ENCODE peak calls at places on chromosomes 7 and 10, in seven cellular contexts. A is foreskin fibroblast, G is left ventricle myocardium superior, W is progenitor cell of endocrine pancreas, Q is frontal cortex, N is adipocyte, C is right cardiac atrium. P is an unnamed sample.

GRCh38 chr10:119222966-119223386 is 15.6 kb downstream of the GRK5 start:
- DNase-seq in A (no peak), G (no peak), W (no peak), Q (no peak), N (no peak), C (no peak), P (no peak)

GRCh38 chr10:5524721-5525531 is at the start of gene CALML3:
- DNase-seq in A (no peak), G (no peak), W (no peak), Q (no peak), N (no peak), C (no peak), P (no peak)

GRCh38 chr7:90563286-90563685 is 32.8 kb upstream of the CDK14 start:
- DNase-seq in A (no peak), G (no peak), W (no peak), Q (no peak), N (peak), C (no peak), P (no peak)

GRCh38 chr7:116403265-116403664 is 96.3 kb upstream of the CAV2 start:
- DNase-seq in A (peak), G (no peak), W (no peak), Q (no peak), N (peak), C (no peak), P (no peak)

GRCh38 chr7:595621-596010 is 76.0 kb upstream of the PDGFA start:
- DNase-seq in A (no peak), G (no peak), W (no peak), Q (no peak), N (no peak), C (no peak), P (no peak)

GRCh38 chr7:46006723-46007122 is 85.7 kb upstream of the IGFBP3 start:
- DNase-seq in A (no peak), G (no peak), W (no peak), Q (no peak), N (no peak), C (no peak), P (no peak)

GRCh38 chr10:71083457-71083975 is 128.9 kb upstream of the UNC5B start:
- DNase-seq in A (no peak), G (peak), W (peak), Q (no peak), N (no peak), C (no peak), P (no peak)

GRCh38 chr7:3683886-3684539 is 383.0 kb downstream of the SDK1 start:
- DNase-seq in A (no peak), G (no peak), W (no peak), Q (no peak), N (no peak), C (no peak), P (no peak)

GRCh38 chr7:135333196-135333595 is 99.6 kb downstream of the STRA8 start:
- DNase-seq in A (no peak), G (no peak), W (no peak), Q (no peak), N (no peak), C (no peak), P (no peak)

GRCh38 chr10:130935897-130936550 is 375.5 kb downstream of the TCERG1L start:
- DNase-seq in A (no peak), G (no peak), W (no peak), Q (no peak), N (no peak), C (no peak), P (no peak)

GRCh38 chr10:70761031-70761601 is 24.1 kb downstream of the TBATA start:
- DNase-seq in A (no peak), G (no peak), W (no peak), Q (no peak), N (no peak), C (peak), P (no peak)

GRCh38 chr7:2601907-2602735 is 29.7 kb upstream of the TTYH3 start:
- DNase-seq in A (no peak), G (no peak), W (no peak), Q (no peak), N (no peak), C (peak), P (peak)

GRCh38 chr7:130276796-130277762 is 10.4 kb downstream of the CPA2 start:
- DNase-seq in A (peak), G (no peak), W (no peak), Q (no peak), N (peak), C (no peak), P (no peak)

GRCh38 chr7:140231779-140232491 is 55.2 kb upstream of the KDM7A start:
- DNase-seq in A (no peak), G (no peak), W (no peak), Q (no peak), N (no peak), C (no peak), P (no peak)

GRCh38 chr10:50417906-50418697 is 166.8 kb upstream of the ASAH2 start:
- DNase-seq in A (peak), G (peak), W (peak), Q (peak), N (peak), C (peak), P (no peak)

P was measured in NCI-H345.